ENCODE peak calls at places on chromosome 10, in five cellular contexts. H is sigmoid colon, G is SK-N-SH, J is H1, L is A549. W is an unnamed sample.
A peak's percentile ranks its signal among the peaks of the same experiment; 100 is the strongest.

GRCh38 chr10:34504534-34504933 is 310.6 kb downstream of the PARD3 start:
- DNase-seq in L (peak; percentile 74), J (no peak), G (no peak), H (no peak), W (no peak)

GRCh38 chr10:52198540-52198939 is 115.5 kb upstream of the DKK1 start:
- DNase-seq in J (no peak), H (no peak), L (no peak), G (no peak), W (no peak)

GRCh38 chr10:59635502-59636290 is 74.0 kb downstream of the SLC16A9 start:
- DNase-seq in H (no peak), L (no peak), J (no peak), G (no peak), W (no peak)

GRCh38 chr10:129031233-129032150 is 435.5 kb upstream of the MGMT start:
- DNase-seq in J (peak; percentile 39), G (peak; percentile 90), H (no peak), L (peak; percentile 28), W (peak; percentile 48)

GRCh38 chr10:129607607-129608006 is 140.6 kb downstream of the MGMT start:
- DNase-seq in H (no peak), J (no peak), G (no peak), L (no peak), W (no peak)

GRCh38 chr10:86630079-86630478 is 24.3 kb upstream of the OPN4 start:
- DNase-seq in L (no peak), G (no peak), H (no peak), J (no peak), W (no peak)

GRCh38 chr10:4512557-4513286 is 313.3 kb upstream of the AKR1E2 start:
- DNase-seq in J (no peak), G (peak; percentile 34), H (peak; percentile 73), L (peak; percentile 75), W (no peak)

GRCh38 chr10:130747359-130747758 is 564.2 kb downstream of the TCERG1L start:
- DNase-seq in H (peak; percentile 7), L (no peak), J (no peak), G (no peak), W (no peak)

GRCh38 chr10:86523348-86523747 is 1.8 kb upstream of the WAPL start:
- DNase-seq in H (no peak), J (no peak), G (peak; percentile 37), L (peak; percentile 50), W (no peak)

GRCh38 chr10:118914626-118915025 is 114.9 kb upstream of the NANOS1 start:
- DNase-seq in H (no peak), J (no peak), L (no peak), G (peak; percentile 46), W (no peak)

GRCh38 chr10:107971973-107972372 is 807.5 kb upstream of the SORCS1 start:
- DNase-seq in L (peak; percentile 2), J (no peak), G (no peak), H (no peak), W (no peak)

GRCh38 chr10:59536151-59536550 is 173.5 kb downstream of the SLC16A9 start:
- DNase-seq in L (no peak), J (no peak), H (no peak), G (peak; percentile 16), W (no peak)

GRCh38 chr10:110206988-110207804 is at the start of gene MXI1:
- DNase-seq in L (peak; percentile 92), J (no peak), H (peak; percentile 87), G (peak; percentile 85), W (peak; percentile 73)

GRCh38 chr10:33215154-33215553 is 119.3 kb downstream of the NRP1 start:
- DNase-seq in G (no peak), J (no peak), H (no peak), L (no peak), W (no peak)

GRCh38 chr10:128062837-128063563 is 63.2 kb downstream of the MKI67 start:
- DNase-seq in L (no peak), J (no peak), G (no peak), H (no peak), W (no peak)

GRCh38 chr10:17022898-17023297 is 106.7 kb downstream of the CUBN start:
- DNase-seq in L (no peak), G (no peak), J (no peak), H (no peak), W (no peak)

GRCh38 chr10:124138195-124138882 is 44.9 kb upstream of the CHST15 start:
- DNase-seq in H (peak; percentile 61), G (no peak), L (no peak), J (no peak), W (no peak)

GRCh38 chr10:10860455-10860976 is 157.2 kb upstream of the CELF2 start:
- DNase-seq in J (no peak), H (no peak), G (no peak), L (no peak), W (no peak)

GRCh38 chr10:14843327-14843988 is 5.4 kb downstream of the HSPA14 start:
- DNase-seq in J (no peak), H (no peak), L (no peak), G (no peak), W (no peak)

GRCh38 chr10:51770719-51771118 is 71.3 kb upstream of the CSTF2T start:
- DNase-seq in H (no peak), J (no peak), L (peak; percentile 1), G (no peak), W (no peak)

GRCh38 chr10:68297264-68297663 is 34.6 kb upstream of the HNRNPH3 start:
- DNase-seq in L (no peak), H (no peak), J (no peak), G (peak; percentile 12), W (no peak)

GRCh38 chr10:106877574-106877973 is 286.9 kb downstream of the SORCS1 start:
- DNase-seq in G (no peak), J (no peak), H (no peak), L (no peak), W (no peak)

GRCh38 chr10:104342941-104343411 is 4.7 kb upstream of the ITPRIP start:
- DNase-seq in L (no peak), H (no peak), G (no peak), J (no peak), W (peak; percentile 18)

GRCh38 chr10:35458500-35459448 is 122.5 kb downstream of the CCNY start:
- DNase-seq in J (no peak), G (no peak), L (no peak), H (no peak), W (no peak)

DNA sequence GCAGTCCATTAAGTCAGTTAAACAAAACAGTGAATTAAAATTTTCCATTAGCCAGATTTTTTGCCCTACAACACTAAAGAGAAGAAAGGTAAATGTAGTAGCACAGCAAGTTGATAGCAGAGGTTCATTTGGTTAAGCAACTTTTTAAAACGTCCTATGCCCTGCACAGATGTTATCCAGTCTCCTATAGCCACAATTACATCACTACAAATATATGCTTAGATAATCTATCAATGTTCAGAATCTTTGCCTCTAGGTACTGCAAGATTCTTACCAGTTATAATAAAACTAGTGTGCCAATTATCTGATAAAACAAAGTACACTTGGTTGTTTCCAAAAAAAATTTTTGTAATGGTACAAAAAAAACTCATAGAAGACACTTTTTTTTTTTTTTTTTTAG is 175.5 kb upstream of the MYO3A start:
- DNase-seq in H (no peak), G (no peak), J (no peak), L (no peak), W (no peak)
- TF ChIP-seq EP300 in H (no peak), G (no peak), J (no peak), L (no peak), W (no peak)

DNA sequence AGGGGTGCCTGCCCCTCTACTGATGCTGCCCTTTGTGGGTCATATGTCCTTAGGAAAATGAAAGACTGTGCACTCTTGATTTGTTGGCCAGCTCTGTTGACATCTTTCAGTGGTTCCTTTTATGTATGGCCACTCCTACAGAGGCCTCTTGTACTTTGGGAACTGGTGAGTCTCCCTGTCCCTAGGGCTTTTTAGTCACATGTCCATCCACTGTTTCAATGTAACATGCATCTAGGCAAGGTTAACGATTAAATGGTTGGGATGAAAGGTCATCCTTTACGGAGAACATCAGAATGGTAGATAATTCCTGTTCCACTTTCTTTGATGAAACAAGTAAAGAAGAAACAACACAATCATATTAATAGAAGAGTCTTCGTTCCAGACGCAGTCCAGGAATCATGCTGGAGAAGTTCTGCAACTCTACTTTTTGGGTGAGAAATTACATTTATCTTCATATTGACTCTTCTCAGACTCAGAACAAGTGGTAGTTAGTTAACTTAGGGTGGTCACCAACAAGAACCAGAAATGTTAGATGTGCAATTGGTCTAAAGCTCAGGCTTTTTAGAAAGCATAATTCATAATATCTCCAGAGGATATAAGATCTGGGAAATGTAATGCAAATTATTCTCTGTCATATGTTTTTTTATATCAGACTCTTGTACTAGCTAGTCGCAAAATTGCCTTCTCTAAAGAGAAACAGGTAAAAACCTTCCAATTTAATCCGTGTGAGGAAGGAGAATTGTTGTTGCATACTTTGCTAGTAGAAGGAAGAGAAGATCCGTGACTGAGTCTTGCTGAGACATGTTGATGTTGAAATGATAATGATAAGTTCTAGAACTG is at the start of gene ABCC2:
- DNase-seq in H (no peak), G (no peak), J (no peak), L (peak; percentile 94), W (no peak)
- TF ChIP-seq EP300 in H (no peak), G (no peak), J (no peak), L (peak; percentile 60), W (no peak)

GRCh38 chr10:114395361-114396022 is 8.8 kb downstream of the AFAP1L2 start:
- DNase-seq in J (no peak), H (peak; percentile 48), G (no peak), L (no peak), W (no peak)
- TF ChIP-seq EP300 in J (no peak), H (no peak), G (no peak), L (no peak), W (no peak)

DNA sequence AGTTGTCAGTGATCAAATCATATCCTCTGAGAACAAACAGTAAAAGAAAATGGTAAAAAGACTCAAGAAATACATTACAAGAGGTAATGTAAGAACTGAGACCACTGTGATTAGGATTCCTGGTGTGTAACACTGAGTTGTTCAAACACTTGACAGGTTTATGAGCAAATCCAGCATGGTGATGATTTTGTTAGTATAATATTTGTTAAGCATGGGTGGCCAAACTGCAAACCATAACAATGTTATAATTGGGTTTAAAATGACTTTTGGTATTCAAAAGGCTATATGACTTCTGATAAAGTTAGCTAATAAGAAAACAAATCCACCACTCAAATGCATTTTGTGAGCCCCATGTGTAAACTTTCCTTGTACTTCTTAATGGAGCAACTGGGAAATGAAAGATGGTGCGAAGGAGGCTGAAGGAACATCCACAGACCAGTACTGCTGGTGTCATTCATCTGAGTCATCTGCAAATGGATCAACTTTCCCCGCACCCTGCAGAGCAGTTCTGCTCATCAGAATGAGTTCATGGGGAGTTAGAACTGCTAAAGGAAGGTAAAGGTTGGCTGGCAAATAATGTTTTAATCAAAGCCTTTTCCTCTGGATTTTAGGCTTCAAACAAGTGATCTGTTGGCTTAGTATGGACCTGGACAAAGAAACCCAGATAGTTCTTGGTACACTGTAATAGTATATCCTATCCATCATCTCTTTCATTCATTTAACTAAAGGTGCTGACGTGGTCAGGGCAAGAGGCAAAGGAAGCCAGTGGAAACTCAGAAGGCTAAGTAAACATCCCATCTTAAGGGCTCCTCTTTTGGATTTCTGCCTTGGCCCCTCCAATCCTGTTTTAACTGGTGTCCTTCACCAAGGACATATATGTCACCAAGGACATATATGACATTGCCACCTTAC is 45.0 kb downstream of the AFAP1L2 start:
- DNase-seq in J (no peak), H (no peak), G (no peak), L (peak; percentile 48), W (no peak)
- TF ChIP-seq EP300 in J (no peak), H (no peak), G (no peak), L (no peak), W (no peak)

GRCh38 chr10:94423627-94424026 is 21.3 kb downstream of the TBC1D12 start:
- DNase-seq in G (no peak), J (no peak), L (no peak), H (no peak), W (no peak)
- TF ChIP-seq EP300 in G (no peak), J (no peak), L (no peak), H (no peak), W (no peak)